ENCODE peak calls at places on chromosomes 4 and X, in nine cellular contexts. P, C, D, K, R, Z, Y, B and A are unnamed samples.

GRCh38 chrX:17617794-17618193 is 119.5 kb upstream of the SCML1 start:
- DNase-seq in C (no peak), D (no peak), Z (no peak), B (no peak), R (no peak), K (no peak), Y (no peak), P (no peak), A (no peak)

GRCh38 chr4:95296052-95296451 is 252.7 kb downstream of the UNC5C start:
- DNase-seq in P (no peak), D (no peak), R (no peak), Z (no peak), K (no peak), B (no peak), Y (no peak), C (no peak), A (no peak)

GRCh38 chr4:53616219-53616618 is 24.9 kb upstream of the LNX1 start:
- DNase-seq in D (no peak), R (no peak), Y (no peak), C (no peak), Z (no peak), K (no peak), B (no peak), P (no peak), A (no peak)

GRCh38 chr4:26802790-26803189 is 57.9 kb upstream of the STIM2 start:
- DNase-seq in P (no peak), K (no peak), C (no peak), B (no peak), Z (no peak), Y (no peak), R (no peak), D (no peak), A (no peak)

GRCh38 chr4:109410226-109410625 is 23.4 kb upstream of the SEC24B start:
- DNase-seq in D (no peak), K (no peak), C (no peak), B (no peak), Z (no peak), P (no peak), R (no peak), Y (no peak), A (no peak)

GRCh38 chrX:48496660-48497059 is 12.1 kb upstream of the PORCN start:
- DNase-seq in K (no peak), C (peak; percentile 33), Y (no peak), D (no peak), R (peak; percentile 45), P (no peak), Z (no peak), B (no peak), A (no peak)

GRCh38 chr4:114464873-114465272 is 133.7 kb upstream of the UGT8 start:
- DNase-seq in P (no peak), Y (no peak), R (peak; percentile 10), D (no peak), B (no peak), Z (no peak), K (no peak), C (peak; percentile 3), A (peak; percentile 29)

GRCh38 chr4:126888968-126889367 is 743.8 kb upstream of the INTU start:
- DNase-seq in K (no peak), Z (no peak), R (peak; percentile 79), D (peak; percentile 21), P (no peak), C (peak; percentile 77), Y (no peak), B (no peak), A (no peak)

GRCh38 chrX:14039344-14039743 is 9.7 kb upstream of the GEMIN8 start:
- DNase-seq in C (peak; percentile 37), R (peak; percentile 39), K (peak; percentile 69), P (peak; percentile 30), Z (no peak), B (peak; percentile 56), Y (no peak), D (peak; percentile 29), A (peak; percentile 53)

GRCh38 chr4:172725581-172725980 is 443.0 kb upstream of the GALNT7 start:
- DNase-seq in R (peak; percentile 72), D (no peak), C (peak; percentile 25), P (no peak), K (no peak), B (no peak), Z (peak; percentile 13), Y (no peak), A (peak; percentile 47)

GRCh38 chr4:138643827-138644226 is 371.8 kb upstream of the NOCT start:
- DNase-seq in R (peak; percentile 67), Z (no peak), D (no peak), Y (no peak), B (no peak), P (no peak), K (no peak), C (peak; percentile 7), A (no peak)

GRCh38 chrX:132331532-132331931 is 112.3 kb upstream of the RAP2C start:
- DNase-seq in D (no peak), R (no peak), K (no peak), Y (no peak), B (no peak), Z (no peak), P (no peak), C (no peak), A (no peak)

GRCh38 chr4:7763106-7763505 is 176.6 kb downstream of the AFAP1 start:
- DNase-seq in D (no peak), Z (no peak), B (no peak), R (no peak), P (no peak), K (no peak), Y (no peak), C (no peak), A (no peak)
- H3K36me3 ChIP-seq in D (peaks cover 84% of the 10 kb centered on the region), Z (peaks cover 3% of the 10 kb centered on the region), B (peaks cover under 1% of the 10 kb centered on the region), R (peaks cover 85% of the 10 kb centered on the region), P (no peaks in the 10 kb centered on the region), K (peaks cover 3% of the 10 kb centered on the region), Y (no peaks in the 10 kb centered on the region), C (peaks cover 87% of the 10 kb centered on the region), A (peaks cover 5% of the 10 kb centered on the region)

DNA sequence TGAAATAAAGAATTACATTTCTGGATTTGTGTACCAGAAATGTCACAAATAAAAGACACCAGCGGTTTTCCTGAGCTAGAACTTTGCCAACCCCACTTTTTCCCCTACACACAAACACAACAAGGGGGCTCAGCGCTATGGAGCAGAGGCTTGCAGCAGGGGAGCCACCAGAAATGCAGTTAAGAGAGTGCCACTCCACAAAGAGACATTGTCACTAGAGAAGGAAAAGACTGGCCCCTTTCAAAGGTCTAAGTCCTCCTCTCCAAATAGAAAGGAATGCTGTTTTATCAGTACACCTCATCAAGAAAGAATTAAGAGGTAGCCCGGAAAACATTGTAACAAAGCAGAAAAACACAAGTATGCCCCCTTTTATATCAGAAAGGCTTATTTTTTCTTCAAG is 419.5 kb downstream of the HNRNPD start:
- DNase-seq in Z (no peak), P (no peak), R (no peak), C (no peak), B (no peak), Y (no peak), K (no peak), D (no peak), A (no peak)
- H3K4me1 ChIP-seq in Z (no peaks in the 10 kb centered on the region), P (no peaks in the 10 kb centered on the region), R (no peaks in the 10 kb centered on the region), C (no peaks in the 10 kb centered on the region), B (peaks cover 10% of the 10 kb centered on the region), Y (no peaks in the 10 kb centered on the region), K (no peaks in the 10 kb centered on the region), D (no peaks in the 10 kb centered on the region), A (no peaks in the 10 kb centered on the region)

GRCh38 chrX:65508851-65509250 is 25.7 kb downstream of the LAS1L start:
- DNase-seq in R (no peak), C (no peak), Z (no peak), B (no peak), K (no peak), D (no peak), P (no peak), Y (no peak), A (no peak)
- H3K36me3 ChIP-seq in R (no peaks in the 10 kb centered on the region), C (peaks cover 1% of the 10 kb centered on the region), Z (peaks cover 8% of the 10 kb centered on the region), B (no peaks in the 10 kb centered on the region), K (no peaks in the 10 kb centered on the region), D (peaks cover 14% of the 10 kb centered on the region), P (no peaks in the 10 kb centered on the region), Y (no peaks in the 10 kb centered on the region), A (no peaks in the 10 kb centered on the region)

GRCh38 chrX:44816369-44816768 is 27.5 kb upstream of the DUSP21 start:
- DNase-seq in P (no peak), C (no peak), Z (no peak), Y (no peak), D (no peak), R (no peak), K (no peak), B (no peak), A (peak; percentile 46)

DNA sequence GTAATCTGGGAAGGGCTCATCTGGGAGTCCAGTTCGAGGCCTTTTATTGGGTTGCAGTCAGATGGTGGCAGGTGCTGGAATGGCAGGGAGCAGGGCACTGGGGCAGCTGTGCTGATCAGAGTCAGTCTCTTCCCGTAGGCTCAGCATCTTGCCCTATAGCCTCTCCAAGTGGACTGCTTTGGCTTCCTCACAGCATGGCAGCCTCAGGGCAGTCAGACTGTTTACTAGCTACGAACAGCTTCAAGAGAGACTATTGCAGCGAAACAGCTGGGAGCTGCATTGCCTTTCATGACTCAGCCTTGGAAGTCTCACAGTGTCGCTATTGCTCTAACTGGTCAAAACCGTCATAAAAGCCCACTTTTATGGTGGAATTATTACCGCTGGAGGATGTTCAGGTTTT is 26.8 kb upstream of the DUSP21 start:
- DNase-seq in Y (no peak), C (no peak), Z (no peak), P (no peak), K (no peak), B (no peak), D (no peak), R (no peak), A (no peak)
- H3K4me1 ChIP-seq in Y (no peaks in the 10 kb centered on the region), C (no peaks in the 10 kb centered on the region), Z (no peaks in the 10 kb centered on the region), P (no peaks in the 10 kb centered on the region), K (no peaks in the 10 kb centered on the region), B (no peaks in the 10 kb centered on the region), D (no peaks in the 10 kb centered on the region), R (no peaks in the 10 kb centered on the region), A (no peaks in the 10 kb centered on the region)